ENCODE peak calls at places on chromosomes 3 and 15, in seven cellular contexts. P is fibroblast of the aortic adventitia; Q is KG1; G is NCI-H2227 treated with DMSO at 0.1 percent for 48 hours; E is effector memory CD4-positive, alpha-beta T cell; Y is activated naive CD8-positive, alpha-beta T cell treated with anti-CD3 and anti-CD28 coated beads for 36 hours; F is Right ventricle myocardium inferior. Z is an unnamed sample.

GRCh38 chr3:57956119-57956832 is 51.9 kb upstream of the FLNB start:
- DNase-seq in P (peak), G (no peak), Q (no peak), E (no peak), F (no peak), Y (no peak), Z (no peak)

GRCh38 chr15:65599677-65600076 is 11.3 kb downstream of the INTS14 start:
- DNase-seq in G (no peak), F (no peak), Q (no peak), E (no peak), P (no peak), Y (no peak), Z (no peak)

GRCh38 chr15:79370716-79371115 is 59.8 kb downstream of the TMED3 start:
- DNase-seq in Y (no peak), F (no peak), E (no peak), P (peak), G (no peak), Q (no peak), Z (no peak)

GRCh38 chr3:32821686-32822296 is 4.0 kb downstream of the TRIM71 start:
- DNase-seq in F (no peak), Q (no peak), E (no peak), Y (no peak), G (no peak), P (no peak), Z (peak)

GRCh38 chr3:46946856-46947544 is 29.5 kb downstream of the CCDC12 start:
- DNase-seq in Q (no peak), P (no peak), G (no peak), Y (peak), E (peak), F (peak), Z (peak)

GRCh38 chr15:67554580-67554979 is 12.1 kb downstream of the MAP2K5 start:
- DNase-seq in E (no peak), F (no peak), Q (no peak), Y (no peak), G (no peak), P (no peak), Z (no peak)

GRCh38 chr3:42697326-42698051 is 5.1 kb downstream of the HHATL start:
- DNase-seq in Q (no peak), E (no peak), Y (no peak), G (no peak), F (no peak), P (no peak), Z (no peak)

GRCh38 chr3:22377421-22377820 is 626.4 kb upstream of the ZNF385D start:
- DNase-seq in Y (no peak), Q (no peak), P (peak), E (no peak), F (no peak), G (no peak), Z (no peak)

GRCh38 chr3:54353547-54354339 is 231.4 kb downstream of the CACNA2D3 start:
- DNase-seq in P (no peak), G (peak), E (no peak), Y (no peak), Q (no peak), F (no peak), Z (no peak)

GRCh38 chr15:79381593-79381992 is 50.5 kb upstream of the MINAR1 start:
- DNase-seq in E (no peak), P (no peak), F (no peak), Y (no peak), G (no peak), Q (no peak), Z (no peak)

GRCh38 chr3:126270145-126270811 is 86.9 kb downstream of the KLF15 start:
- DNase-seq in E (no peak), F (peak), P (peak), Y (no peak), Q (no peak), G (no peak), Z (peak)

GRCh38 chr3:46998121-46998851 is 18.8 kb downstream of the NBEAL2 start:
- DNase-seq in G (no peak), E (peak), Q (no peak), F (peak), P (peak), Y (peak), Z (peak)

GRCh38 chr3:59957150-59957549 is 907.3 kb upstream of the CFAP20DC start:
- DNase-seq in F (no peak), Y (no peak), Q (no peak), G (no peak), E (no peak), P (no peak), Z (no peak)

GRCh38 chr3:23676093-23676492 is 129.7 kb upstream of the UBE2E1 start:
- DNase-seq in P (no peak), E (no peak), Y (no peak), G (no peak), F (no peak), Q (no peak), Z (no peak)

GRCh38 chr15:70762469-70763119 is 764 bp downstream of the UACA start:
- DNase-seq in F (peak), P (peak), Y (peak), E (no peak), Q (no peak), G (no peak), Z (peak)

GRCh38 chr3:170643831-170644230 is 58.0 kb upstream of the SLC7A14 start:
- DNase-seq in Y (no peak), G (no peak), Q (no peak), F (no peak), P (no peak), E (no peak), Z (no peak)

GRCh38 chr3:194489736-194490612 is 3.2 kb upstream of the ATP13A3 start:
- DNase-seq in E (no peak), P (peak), Q (no peak), Y (no peak), F (no peak), G (no peak), Z (no peak)

GRCh38 chr15:26590673-26591072 is 182.2 kb downstream of the GABRB3 start:
- DNase-seq in Y (no peak), G (no peak), F (no peak), P (no peak), Q (no peak), E (no peak), Z (peak)

GRCh38 chr15:85482896-85483295 is 102.5 kb downstream of the AKAP13 start:
- DNase-seq in G (no peak), P (peak), E (no peak), Y (no peak), F (no peak), Q (no peak), Z (no peak)

GRCh38 chr3:127709320-127710060 is 36.7 kb downstream of the ABTB1 start:
- DNase-seq in E (no peak), P (no peak), F (no peak), Q (no peak), G (no peak), Y (no peak), Z (no peak)

GRCh38 chr3:141255864-141256263 is 24.2 kb downstream of the PXYLP1 start:
- DNase-seq in Y (no peak), Q (no peak), P (peak), E (no peak), G (no peak), F (no peak), Z (no peak)

GRCh38 chr15:51751687-51752683 is 588 bp downstream of the TMOD2 start:
- DNase-seq in F (no peak), E (no peak), Q (no peak), Y (no peak), G (peak), P (no peak), Z (peak)

GRCh38 chr3:186979837-186980236 is 49.5 kb downstream of the ST6GAL1 start:
- DNase-seq in G (no peak), F (no peak), Y (no peak), P (no peak), E (no peak), Q (no peak), Z (no peak)

GRCh38 chr3:33578325-33579180 is 138.3 kb upstream of the UBP1 start:
- DNase-seq in Y (no peak), P (peak), E (no peak), G (no peak), Q (no peak), F (no peak), Z (no peak)

GRCh38 chr3:31802981-31803380 is 178.1 kb downstream of the OSBPL10 start:
- DNase-seq in Y (no peak), F (no peak), G (no peak), E (no peak), Q (no peak), P (no peak), Z (no peak)

GRCh38 chr15:95994418-95994817 is 336.1 kb upstream of the NR2F2 start:
- DNase-seq in F (no peak), Y (no peak), E (no peak), Q (no peak), G (no peak), P (peak), Z (no peak)

GRCh38 chr15:80595391-80595790 is 99.7 kb upstream of the ABHD17C start:
- DNase-seq in Q (no peak), P (peak), F (no peak), G (no peak), Y (no peak), E (no peak), Z (no peak)

GRCh38 chr3:106255870-106256248 is 387.0 kb upstream of the CBLB start:
- DNase-seq in G (no peak), E (no peak), P (no peak), Q (no peak), F (no peak), Y (no peak), Z (no peak)

GRCh38 chr15:90268415-90268814 is 2.9 kb downstream of the NGRN start:
- DNase-seq in Y (no peak), F (no peak), G (no peak), Q (no peak), E (no peak), P (no peak), Z (no peak)

GRCh38 chr3:18405141-18405540 is 20.0 kb downstream of the SATB1 start:
- DNase-seq in G (no peak), Q (no peak), E (no peak), Y (no peak), P (no peak), F (no peak), Z (no peak)

GRCh38 chr3:177921153-177921552 is 615.1 kb upstream of the KCNMB2 start:
- DNase-seq in Y (no peak), G (no peak), P (no peak), E (no peak), F (no peak), Q (no peak), Z (no peak)

GRCh38 chr15:69562564-69562963 is 109.9 kb downstream of the RPLP1 start:
- DNase-seq in G (no peak), F (no peak), Q (no peak), Y (no peak), E (no peak), P (no peak), Z (no peak)

GRCh38 chr3:24802614-24803013 is 308.0 kb upstream of the THRB start:
- DNase-seq in P (no peak), E (no peak), Q (no peak), G (no peak), Y (no peak), F (no peak), Z (no peak)

GRCh38 chr15:73683624-73684536 is at the start of gene CD276:
- DNase-seq in Y (peak), G (no peak), F (peak), E (no peak), P (peak), Q (no peak), Z (peak)